ENCODE peak calls at places on chromosomes 12 and 14, in eight cellular contexts. V, A, Y, Z, M, G, T and J are unnamed samples.

GRCh38 chr12:28057856-28058615 is 85.5 kb upstream of the PTHLH start:
- DNase-seq in V (peak), T (no peak), G (no peak), A (no peak), M (no peak), Z (peak), Y (no peak), J (no peak)

GRCh38 chr14:59354666-59355065 is 110.5 kb downstream of the GPR135 start:
- DNase-seq in A (no peak), Z (peak), Y (no peak), V (peak), T (no peak), M (no peak), G (peak), J (no peak)

GRCh38 chr14:104717646-104718045 is 6.4 kb upstream of the ADSS1 start:
- DNase-seq in Z (no peak), M (no peak), V (no peak), A (no peak), G (no peak), T (no peak), Y (no peak), J (no peak)

GRCh38 chr12:2385529-2385928 is 332.7 kb downstream of the CACNA1C start:
- DNase-seq in Z (no peak), Y (no peak), T (no peak), M (no peak), A (no peak), G (no peak), V (no peak), J (no peak)

GRCh38 chr12:54988402-54989054 is 4.0 kb upstream of the TESPA1 start:
- DNase-seq in Y (no peak), G (peak), V (peak), Z (peak), M (no peak), T (no peak), A (no peak), J (peak)

GRCh38 chr12:7009512-7009911 is 8.8 kb downstream of the LPCAT3 start:
- DNase-seq in M (no peak), Z (peak), V (no peak), G (no peak), A (no peak), T (no peak), Y (no peak), J (no peak)

GRCh38 chr12:105385141-105385540 is 54.6 kb downstream of the C12orf75 start:
- DNase-seq in T (no peak), M (no peak), Z (peak), G (peak), A (no peak), Y (no peak), V (peak), J (no peak)

GRCh38 chr14:94088516-94088915 is 7.4 kb downstream of the IFI27L1 start:
- DNase-seq in V (peak), Y (no peak), A (no peak), Z (peak), T (no peak), G (no peak), M (no peak), J (no peak)

GRCh38 chr12:90679674-90680073 is 275.3 kb downstream of the CCER1 start:
- DNase-seq in M (no peak), V (no peak), G (no peak), T (no peak), A (no peak), Z (no peak), Y (no peak), J (no peak)

GRCh38 chr14:23365353-23366162 is 586 bp upstream of the EFS start:
- DNase-seq in V (peak), G (peak), Y (peak), M (no peak), T (no peak), Z (peak), A (no peak), J (no peak)

GRCh38 chr14:99123208-99123870 is 148.7 kb downstream of the BCL11B start:
- DNase-seq in A (no peak), V (no peak), Y (no peak), M (no peak), Z (no peak), T (no peak), G (no peak), J (peak)

GRCh38 chr12:25816637-25817036 is 141.8 kb upstream of the RASSF8 start:
- DNase-seq in T (no peak), Z (peak), A (no peak), V (peak), Y (no peak), G (no peak), M (no peak), J (no peak)

GRCh38 chr12:20527396-20528154 is 159.2 kb downstream of the PDE3A start:
- DNase-seq in G (peak), A (no peak), M (no peak), Y (no peak), Z (peak), V (peak), T (no peak), J (no peak)

GRCh38 chr12:11067514-11067913 is 5.4 kb upstream of the TAS2R46 start:
- DNase-seq in A (no peak), M (no peak), G (peak), Z (peak), V (peak), T (no peak), Y (no peak), J (peak)

GRCh38 chr12:12628013-12628412 is 16.3 kb downstream of the CREBL2 start:
- DNase-seq in Y (no peak), A (no peak), Z (peak), V (peak), G (peak), T (no peak), M (no peak), J (no peak)

GRCh38 chr12:12441891-12442461 is 85.1 kb downstream of the BORCS5 start:
- DNase-seq in V (peak), A (no peak), G (no peak), Y (no peak), Z (peak), M (no peak), T (peak), J (no peak)

GRCh38 chr12:89252284-89252683 is 100.0 kb downstream of the DUSP6 start:
- DNase-seq in Y (no peak), M (no peak), G (no peak), T (peak), A (no peak), V (peak), Z (peak), J (no peak)

GRCh38 chr14:98144964-98145363 is 1127.0 kb downstream of the BCL11B start:
- DNase-seq in V (peak), Y (no peak), M (no peak), T (no peak), A (no peak), Z (no peak), G (no peak), J (no peak)

GRCh38 chr12:93378373-93379310 is 917 bp downstream of the NUDT4 start:
- DNase-seq in V (peak), M (peak), Z (peak), A (no peak), Y (peak), G (peak), T (peak), J (peak)

GRCh38 chr14:101481557-101481956 is 79.7 kb upstream of the DIO3 start:
- DNase-seq in Z (no peak), A (no peak), V (no peak), Y (no peak), G (no peak), M (no peak), T (no peak), J (no peak)

GRCh38 chr12:2691001-2691339 is 103.8 kb upstream of the FKBP4 start:
- DNase-seq in Z (peak), M (peak), Y (peak), G (no peak), T (no peak), V (peak), A (no peak), J (peak)

GRCh38 chr12:127389923-127390322 is 877.0 kb upstream of the TMEM132C start:
- DNase-seq in M (peak), V (peak), G (peak), Z (peak), Y (peak), T (peak), A (no peak), J (no peak)

GRCh38 chr12:120234643-120235368 is 30.7 kb downstream of the PXN start:
- DNase-seq in V (peak), T (no peak), Y (no peak), A (peak), G (peak), M (peak), Z (peak), J (peak)

GRCh38 chr12:15693233-15693911 is 95.8 kb downstream of the EPS8 start:
- DNase-seq in M (no peak), Z (peak), G (no peak), V (peak), A (no peak), T (no peak), Y (no peak), J (no peak)

GRCh38 chr12:63410197-63410596 is 258.1 kb downstream of the DPY19L2 start:
- DNase-seq in G (no peak), A (no peak), Y (no peak), M (no peak), V (no peak), Z (no peak), T (peak), J (no peak)

GRCh38 chr14:24430682-24431568 is 1.2 kb downstream of the KHNYN start:
- DNase-seq in Z (peak), M (no peak), Y (no peak), G (peak), V (peak), A (no peak), T (no peak), J (peak)

GRCh38 chr12:100794441-100795192 is at the start of gene ANO4:
- DNase-seq in Y (no peak), G (peak), M (peak), V (peak), Z (peak), A (no peak), T (no peak), J (no peak)

GRCh38 chr12:22333751-22334695 is 484 bp downstream of the ST8SIA1 start:
- DNase-seq in Y (peak), A (no peak), T (no peak), V (no peak), M (peak), Z (no peak), G (no peak), J (peak)

GRCh38 chr14:61510736-61511557 is 184.4 kb upstream of the HIF1A start:
- DNase-seq in V (no peak), Z (no peak), Y (no peak), A (no peak), T (no peak), M (no peak), G (no peak), J (peak)

GRCh38 chr12:117142094-117142493 is 42.9 kb upstream of the TESC start:
- DNase-seq in Y (no peak), Z (no peak), V (no peak), M (no peak), G (no peak), T (no peak), A (no peak), J (no peak)

GRCh38 chr14:78341827-78342389 is 171.7 kb downstream of the NRXN3 start:
- DNase-seq in V (no peak), A (no peak), T (no peak), Z (no peak), G (no peak), Y (no peak), M (no peak), J (no peak)

GRCh38 chr12:6866163-6866919 is 990 bp upstream of the TPI1 start:
- DNase-seq in M (peak), V (no peak), T (no peak), Y (no peak), Z (no peak), A (no peak), G (no peak), J (no peak)

GRCh38 chr14:69877492-69877891 is 1.7 kb upstream of the SMOC1 start:
- DNase-seq in T (no peak), Y (no peak), V (peak), Z (peak), M (no peak), G (no peak), A (peak), J (no peak)

GRCh38 chr14:100341301-100342031 is 18.3 kb downstream of the SLC25A47 start:
- DNase-seq in Z (peak), M (no peak), G (peak), Y (no peak), V (peak), A (no peak), T (no peak), J (no peak)

GRCh38 chr12:58860050-58860787 is 60.1 kb downstream of the LRIG3 start:
- DNase-seq in V (no peak), T (no peak), G (no peak), A (no peak), Y (no peak), Z (no peak), M (peak), J (no peak)

DNA sequence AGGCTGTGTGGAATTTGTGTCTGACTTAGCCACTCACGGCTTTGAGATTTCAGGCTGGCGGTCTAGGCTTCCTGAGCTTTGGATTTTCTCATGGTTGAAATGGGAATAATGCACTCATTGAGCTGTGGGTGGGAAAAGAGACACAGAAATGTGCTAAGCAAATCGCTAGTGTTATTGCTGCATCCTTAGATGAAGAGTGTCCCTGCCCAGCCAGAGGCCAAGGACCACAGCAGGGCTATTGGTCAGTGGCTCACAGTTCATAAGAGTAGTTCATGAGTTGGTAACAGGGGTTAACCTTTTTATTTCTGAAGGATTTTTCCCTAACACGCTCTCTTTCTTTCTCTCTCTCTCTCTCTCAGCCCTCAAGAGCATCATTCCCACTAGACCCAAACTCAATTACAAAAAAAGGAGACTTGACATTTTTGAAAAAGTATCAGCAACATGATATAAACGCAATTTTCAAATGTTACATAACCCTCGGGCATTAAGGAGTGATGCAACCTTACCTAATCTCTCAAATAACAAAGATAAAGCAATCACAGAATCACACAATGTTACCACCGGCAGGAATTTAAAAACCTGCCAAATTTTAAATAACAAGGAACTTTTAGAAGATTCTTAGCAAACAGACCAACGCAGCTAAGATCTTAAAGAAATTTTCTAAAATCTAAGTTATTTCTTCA is 36.7 kb upstream of the RMST start:
- DNase-seq in Z (no peak), G (no peak), A (no peak), V (no peak), Y (no peak), M (no peak), T (no peak), J (no peak)
- H3K9ac ChIP-seq in Z (no peak), G (no peak), A (no peak), V (no peak), Y (no peak), M (no peak), T (no peak), J (no peak)

GRCh38 chr12:75657866-75658265 is 146.5 kb upstream of the KRR1 start:
- DNase-seq in A (no peak), G (no peak), Z (no peak), M (no peak), T (no peak), Y (no peak), V (peak), J (no peak)
- H3K9ac ChIP-seq in A (peak), G (no peak), Z (no peak), M (no peak), T (no peak), Y (no peak), V (no peak), J (no peak)

DNA sequence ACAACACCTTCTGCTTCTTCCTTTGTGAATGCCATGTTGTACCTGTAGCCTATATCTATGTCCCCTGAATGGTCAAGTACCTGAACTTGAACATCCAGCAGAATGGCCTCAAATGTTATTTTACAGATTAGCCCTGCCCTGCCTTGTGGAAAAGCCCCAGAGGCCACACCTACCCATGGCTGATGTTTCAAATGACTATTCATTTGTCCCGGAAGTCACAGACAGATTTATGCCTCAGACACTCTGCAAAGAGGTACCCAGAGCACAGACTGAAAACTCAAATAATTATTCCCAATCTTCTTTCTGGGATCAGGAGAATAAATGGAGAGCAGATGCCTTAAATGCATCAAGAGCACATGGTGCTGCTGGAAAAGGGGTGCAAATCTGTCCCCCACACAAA is 13.0 kb upstream of the DPF3 start:
- DNase-seq in G (no peak), A (no peak), V (no peak), Y (no peak), T (no peak), Z (no peak), M (no peak), J (peak)
- H3K9ac ChIP-seq in G (no peak), A (no peak), V (no peak), Y (no peak), T (no peak), Z (no peak), M (no peak), J (no peak)

DNA sequence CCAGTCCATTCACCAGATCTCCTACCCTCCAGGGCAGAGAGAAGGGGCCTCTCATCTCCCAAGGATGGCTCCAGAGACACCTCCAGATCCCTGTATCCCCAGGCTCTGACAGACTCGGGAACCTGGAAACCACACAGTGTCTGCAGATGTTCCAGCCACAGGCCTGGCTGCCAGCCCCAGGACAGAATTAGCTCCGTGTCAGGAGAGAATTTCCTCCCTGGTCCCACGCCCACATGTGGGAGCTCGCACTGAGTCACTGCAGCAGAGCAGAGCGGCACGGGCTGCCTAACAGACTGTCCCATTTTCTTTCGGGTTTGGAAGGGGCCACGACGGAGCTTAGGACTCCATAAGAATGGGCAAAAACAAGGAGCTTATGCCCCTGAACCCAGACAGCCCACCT is 33.6 kb downstream of the CMKLR1 start:
- DNase-seq in Y (no peak), M (no peak), G (peak), A (no peak), Z (peak), V (peak), T (no peak), J (peak)
- H3K9ac ChIP-seq in Y (no peak), M (no peak), G (peak), A (no peak), Z (no peak), V (no peak), T (no peak), J (peak)

GRCh38 chr14:28707814-28708213 is 58.8 kb upstream of the FOXG1 start:
- DNase-seq in Z (no peak), G (peak), V (peak), A (no peak), T (no peak), Y (no peak), M (no peak), J (no peak)
- H3K9ac ChIP-seq in Z (no peak), G (no peak), V (no peak), A (no peak), T (no peak), Y (no peak), M (no peak), J (no peak)

GRCh38 chr12:8030189-8030588 is 2.3 kb upstream of the FOXJ2 start:
- DNase-seq in A (no peak), M (no peak), T (no peak), V (no peak), Z (no peak), Y (no peak), G (no peak), J (no peak)

GRCh38 chr12:8032242-8033152 is at the start of gene FOXJ2:
- DNase-seq in G (peak), Y (peak), T (peak), A (no peak), M (peak), Z (peak), V (peak), J (peak)

GRCh38 chr12:8034802-8035201 is 2.3 kb downstream of the FOXJ2 start:
- DNase-seq in G (peak), Y (no peak), T (no peak), Z (no peak), V (peak), M (no peak), A (no peak), J (no peak)

GRCh38 chr12:8033153-8034044 is 883 bp downstream of the FOXJ2 start:
- DNase-seq in A (no peak), Y (peak), V (peak), G (peak), T (peak), M (peak), Z (peak), J (peak)

DNA sequence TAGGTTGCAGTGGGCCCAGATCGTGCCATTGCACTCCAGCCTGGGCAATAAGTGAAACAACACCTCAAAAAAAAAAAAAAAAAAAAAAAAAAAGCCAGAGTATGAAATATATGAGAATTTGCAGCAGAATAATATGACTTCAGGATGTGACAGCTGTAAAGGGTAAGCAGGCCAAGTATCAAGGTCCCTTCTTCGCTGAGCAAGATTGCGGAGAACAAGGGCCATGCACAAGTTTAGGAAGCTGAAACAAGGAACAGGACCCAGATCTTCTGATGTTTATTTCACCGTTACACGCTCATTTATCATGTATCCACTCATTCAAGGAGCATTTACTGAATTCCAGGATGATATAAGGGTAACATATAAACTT is 659 bp upstream of the FOXJ2 start:
- DNase-seq in A (no peak), V (no peak), M (no peak), G (no peak), Y (no peak), T (no peak), Z (no peak), J (no peak)
- H3K9ac ChIP-seq in A (peak), V (peak), M (no peak), G (peak), Y (no peak), T (peak), Z (peak), J (peak)

GRCh38 chr14:33943484-33943883 is 7.4 kb downstream of the EGLN3 start:
- DNase-seq in T (no peak), Y (no peak), M (no peak), A (no peak), G (no peak), Z (no peak), V (no peak), J (peak)
- H3K9ac ChIP-seq in T (no peak), Y (no peak), M (no peak), A (no peak), G (no peak), Z (no peak), V (no peak), J (no peak)

DNA sequence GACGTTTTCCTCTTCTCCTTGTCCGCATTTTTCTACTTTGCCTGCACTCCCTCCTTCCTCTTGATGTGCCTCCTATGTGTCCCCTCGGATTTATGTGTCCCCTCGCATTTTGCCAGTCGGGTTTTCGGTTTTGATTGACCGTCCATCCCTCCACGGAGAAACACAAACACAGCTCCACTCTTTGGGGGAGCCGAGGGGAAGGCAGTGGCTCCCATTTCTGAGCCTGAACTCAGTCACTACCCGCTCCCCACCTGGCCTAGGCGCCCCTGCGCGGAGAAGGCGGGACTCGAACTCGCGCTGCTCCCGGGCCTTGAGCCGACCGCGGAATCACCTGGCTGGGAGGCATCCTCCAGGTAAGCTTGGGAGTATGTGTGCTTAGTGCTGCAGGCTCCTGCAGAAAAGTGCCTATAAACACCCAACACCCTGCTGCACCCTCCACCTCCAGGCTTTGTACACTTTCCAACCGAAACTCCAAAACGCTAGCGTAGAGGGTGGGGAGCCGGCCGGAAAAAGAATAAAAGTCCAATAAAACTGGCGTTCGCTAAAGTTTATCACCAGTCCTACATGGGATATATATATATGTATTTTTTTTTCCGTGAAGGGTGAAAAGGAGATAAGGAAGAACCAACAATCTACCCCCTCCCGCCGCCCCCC is 3.4 kb upstream of the CCND2 start:
- DNase-seq in M (peak), A (no peak), G (no peak), Y (no peak), Z (no peak), V (no peak), T (peak), J (peak)
- H3K9ac ChIP-seq in M (peak), A (no peak), G (peak), Y (peak), Z (no peak), V (no peak), T (no peak), J (peak)